ENCODE peak calls at places on chromosomes 1 and 21, in six cellular contexts. One of them, this sample, is unnamed. For H3K9me3, the result is how much of the 10 kb centered on the place peaks cover.

GRCh38 chr1:107748529-107748928 is 216.5 kb downstream of the VAV3 start:
- DNase-seq in right cardiac atrium: no peak
- DNase-seq in colonic mucosa: no peak
- DNase-seq in mucosa of descending colon: no peak
- DNase-seq in cardiac muscle cell: peak
- DNase-seq in hepatocyte: peak
- DNase-seq in this sample: no peak

GRCh38 chr1:178093150-178093957 is 550 bp upstream of the RASAL2 start:
- DNase-seq in right cardiac atrium: peak
- DNase-seq in colonic mucosa: peak
- DNase-seq in mucosa of descending colon: peak
- DNase-seq in cardiac muscle cell: peak
- DNase-seq in hepatocyte: peak
- DNase-seq in this sample: peak

GRCh38 chr1:228734881-228735801 is at the start of gene RHOU:
- DNase-seq in right cardiac atrium: peak
- DNase-seq in colonic mucosa: peak
- DNase-seq in mucosa of descending colon: peak
- DNase-seq in cardiac muscle cell: peak
- DNase-seq in hepatocyte: peak
- DNase-seq in this sample: peak

GRCh38 chr1:226635456-226635941 is 86.9 kb downstream of the STUM start:
- DNase-seq in right cardiac atrium: no peak
- DNase-seq in colonic mucosa: no peak
- DNase-seq in mucosa of descending colon: peak
- DNase-seq in cardiac muscle cell: no peak
- DNase-seq in hepatocyte: no peak
- DNase-seq in this sample: peak

GRCh38 chr1:226880372-226881287 is 10.2 kb downstream of the PSEN2 start:
- DNase-seq in right cardiac atrium: no peak
- DNase-seq in colonic mucosa: no peak
- DNase-seq in mucosa of descending colon: no peak
- DNase-seq in cardiac muscle cell: no peak
- DNase-seq in hepatocyte: no peak
- DNase-seq in this sample: no peak

GRCh38 chr1:55812281-55812680 is 597.1 kb upstream of the USP24 start:
- DNase-seq in right cardiac atrium: no peak
- DNase-seq in colonic mucosa: no peak
- DNase-seq in mucosa of descending colon: no peak
- DNase-seq in cardiac muscle cell: no peak
- DNase-seq in hepatocyte: no peak
- DNase-seq in this sample: no peak

GRCh38 chr1:155978973-155979429 is 654 bp upstream of the ARHGEF2 start:
- DNase-seq in right cardiac atrium: peak
- DNase-seq in colonic mucosa: peak
- DNase-seq in mucosa of descending colon: peak
- DNase-seq in cardiac muscle cell: no peak
- DNase-seq in hepatocyte: no peak
- DNase-seq in this sample: no peak

GRCh38 chr1:178174539-178174938 is 80.6 kb downstream of the RASAL2 start:
- DNase-seq in right cardiac atrium: no peak
- DNase-seq in colonic mucosa: no peak
- DNase-seq in mucosa of descending colon: no peak
- DNase-seq in cardiac muscle cell: peak
- DNase-seq in hepatocyte: no peak
- DNase-seq in this sample: no peak

GRCh38 chr1:82139751-82140468 is 339.2 kb downstream of the ADGRL2 start:
- DNase-seq in right cardiac atrium: no peak
- DNase-seq in colonic mucosa: no peak
- DNase-seq in mucosa of descending colon: no peak
- DNase-seq in cardiac muscle cell: no peak
- DNase-seq in hepatocyte: no peak
- DNase-seq in this sample: no peak

GRCh38 chr1:221741364-221741970 is 422 bp downstream of the DUSP10 start:
- DNase-seq in right cardiac atrium: no peak
- DNase-seq in colonic mucosa: peak
- DNase-seq in mucosa of descending colon: peak
- DNase-seq in cardiac muscle cell: peak
- DNase-seq in hepatocyte: peak
- DNase-seq in this sample: peak

GRCh38 chr1:153465728-153466625 is 5.5 kb upstream of the S100A7 start:
- DNase-seq in right cardiac atrium: peak
- DNase-seq in colonic mucosa: peak
- DNase-seq in mucosa of descending colon: no peak
- DNase-seq in cardiac muscle cell: peak
- DNase-seq in hepatocyte: peak
- DNase-seq in this sample: peak

GRCh38 chr1:202568466-202569196 is 141.6 kb downstream of the SYT2 start:
- DNase-seq in right cardiac atrium: no peak
- DNase-seq in colonic mucosa: no peak
- DNase-seq in mucosa of descending colon: no peak
- DNase-seq in cardiac muscle cell: no peak
- DNase-seq in hepatocyte: peak
- DNase-seq in this sample: no peak

GRCh38 chr1:201730611-201731010 is 98.3 kb upstream of the IPO9 start:
- DNase-seq in right cardiac atrium: no peak
- DNase-seq in colonic mucosa: no peak
- DNase-seq in mucosa of descending colon: no peak
- DNase-seq in cardiac muscle cell: no peak
- DNase-seq in hepatocyte: no peak
- DNase-seq in this sample: no peak

GRCh38 chr21:38352536-38353219 is 95.9 kb downstream of the KCNJ15 start:
- DNase-seq in right cardiac atrium: peak
- DNase-seq in colonic mucosa: peak
- DNase-seq in mucosa of descending colon: no peak
- DNase-seq in cardiac muscle cell: peak
- DNase-seq in hepatocyte: peak
- DNase-seq in this sample: peak

GRCh38 chr1:60367522-60367921 is 294.0 kb upstream of the C1orf87 start:
- DNase-seq in right cardiac atrium: no peak
- DNase-seq in colonic mucosa: no peak
- DNase-seq in mucosa of descending colon: no peak
- DNase-seq in cardiac muscle cell: no peak
- DNase-seq in hepatocyte: no peak
- DNase-seq in this sample: no peak

GRCh38 chr1:235253219-235253640 is 74.7 kb downstream of the ARID4B start:
- DNase-seq in right cardiac atrium: peak
- DNase-seq in colonic mucosa: peak
- DNase-seq in mucosa of descending colon: no peak
- DNase-seq in cardiac muscle cell: peak
- DNase-seq in hepatocyte: peak
- DNase-seq in this sample: peak

GRCh38 chr21:25402134-25402957 is 204.9 kb downstream of the MRPL39 start:
- DNase-seq in right cardiac atrium: no peak
- DNase-seq in colonic mucosa: no peak
- DNase-seq in mucosa of descending colon: no peak
- DNase-seq in cardiac muscle cell: no peak
- DNase-seq in hepatocyte: no peak
- DNase-seq in this sample: no peak

GRCh38 chr21:38126677-38127271 is 130.0 kb upstream of the KCNJ15 start:
- DNase-seq in right cardiac atrium: peak
- DNase-seq in colonic mucosa: peak
- DNase-seq in mucosa of descending colon: no peak
- DNase-seq in cardiac muscle cell: peak
- DNase-seq in hepatocyte: peak
- DNase-seq in this sample: peak

GRCh38 chr21:33021150-33021549 is 4.6 kb upstream of the OLIG2 start:
- DNase-seq in right cardiac atrium: no peak
- DNase-seq in colonic mucosa: no peak
- DNase-seq in mucosa of descending colon: no peak
- DNase-seq in cardiac muscle cell: no peak
- DNase-seq in hepatocyte: no peak
- DNase-seq in this sample: no peak

GRCh38 chr1:205225901-205226765 is 1.6 kb upstream of the TMCC2 start:
- DNase-seq in right cardiac atrium: no peak
- DNase-seq in colonic mucosa: no peak
- DNase-seq in mucosa of descending colon: no peak
- DNase-seq in cardiac muscle cell: no peak
- DNase-seq in hepatocyte: no peak
- DNase-seq in this sample: no peak

GRCh38 chr1:222697858-222698257 is 14.4 kb downstream of the AIDA start:
- DNase-seq in right cardiac atrium: no peak
- DNase-seq in colonic mucosa: no peak
- DNase-seq in mucosa of descending colon: no peak
- DNase-seq in cardiac muscle cell: no peak
- DNase-seq in hepatocyte: no peak
- DNase-seq in this sample: no peak

GRCh38 chr1:243882276-243882675 is 32.2 kb upstream of the AKT3 start:
- DNase-seq in right cardiac atrium: no peak
- DNase-seq in colonic mucosa: no peak
- DNase-seq in mucosa of descending colon: no peak
- DNase-seq in cardiac muscle cell: no peak
- DNase-seq in hepatocyte: no peak
- DNase-seq in this sample: no peak

GRCh38 chr1:182259229-182259872 is 132.2 kb downstream of the GLUL start:
- DNase-seq in right cardiac atrium: peak
- DNase-seq in colonic mucosa: peak
- DNase-seq in mucosa of descending colon: peak
- DNase-seq in cardiac muscle cell: no peak
- DNase-seq in hepatocyte: no peak
- DNase-seq in this sample: peak

GRCh38 chr1:16006552-16007485 is 2.8 kb downstream of the SRARP start:
- DNase-seq in right cardiac atrium: no peak
- DNase-seq in colonic mucosa: no peak
- DNase-seq in mucosa of descending colon: no peak
- DNase-seq in cardiac muscle cell: no peak
- DNase-seq in hepatocyte: no peak
- DNase-seq in this sample: peak

DNA sequence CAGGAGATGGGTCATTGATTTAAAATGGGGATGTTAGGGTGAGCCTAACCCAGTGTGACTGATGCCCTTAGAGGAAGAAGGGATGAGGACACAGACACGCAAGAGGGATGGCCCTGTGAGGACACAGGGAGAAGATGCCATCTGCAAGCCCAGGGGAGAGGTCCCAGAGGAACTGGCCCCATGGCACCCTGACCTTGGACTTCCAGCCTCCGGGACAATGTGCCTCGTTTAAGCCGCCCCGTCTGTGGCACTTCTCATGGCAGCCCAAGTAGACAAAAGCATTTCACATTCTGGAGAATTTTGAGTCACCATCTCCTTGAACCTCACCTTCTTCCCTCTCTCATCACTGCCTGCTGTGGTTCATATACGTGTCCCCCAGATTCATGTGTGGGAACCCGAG is 20.1 kb upstream of the PCBP3 start:
- DNase-seq in right cardiac atrium: no peak
- DNase-seq in colonic mucosa: no peak
- DNase-seq in mucosa of descending colon: no peak
- DNase-seq in cardiac muscle cell: no peak
- DNase-seq in hepatocyte: no peak
- DNase-seq in this sample: no peak
- H3K9me3 ChIP-seq in right cardiac atrium: under half
- H3K9me3 ChIP-seq in colonic mucosa: under half
- H3K9me3 ChIP-seq in mucosa of descending colon: under half
- H3K9me3 ChIP-seq in cardiac muscle cell: under half
- H3K9me3 ChIP-seq in hepatocyte: under half
- H3K9me3 ChIP-seq in this sample: under half

DNA sequence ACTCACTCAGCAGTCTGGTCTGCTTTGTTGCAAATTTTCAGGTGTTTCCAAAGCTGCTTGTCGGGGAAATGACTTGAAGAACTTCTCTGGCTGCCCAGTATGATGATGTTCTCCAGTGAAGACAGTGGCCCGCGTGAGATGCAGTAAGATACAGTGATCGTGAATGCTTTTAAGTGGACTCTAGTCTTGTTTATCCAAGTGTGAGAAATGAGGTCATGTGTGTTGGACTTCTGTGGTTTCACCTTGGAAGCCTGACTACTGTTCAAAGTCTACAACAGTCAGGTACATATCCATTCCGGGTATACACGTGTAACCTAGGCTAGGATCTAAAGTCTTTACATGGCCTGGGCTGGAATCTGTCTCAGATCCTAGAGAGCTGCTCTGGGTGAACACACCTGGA is 29.1 kb downstream of the ZNF695 start:
- DNase-seq in right cardiac atrium: no peak
- DNase-seq in colonic mucosa: no peak
- DNase-seq in mucosa of descending colon: no peak
- DNase-seq in cardiac muscle cell: no peak
- DNase-seq in hepatocyte: no peak
- DNase-seq in this sample: no peak
- H3K9me3 ChIP-seq in right cardiac atrium: under half
- H3K9me3 ChIP-seq in colonic mucosa: under half
- H3K9me3 ChIP-seq in mucosa of descending colon: half or more
- H3K9me3 ChIP-seq in cardiac muscle cell: under half
- H3K9me3 ChIP-seq in hepatocyte: under half
- H3K9me3 ChIP-seq in this sample: under half

GRCh38 chr1:241579434-241579833 is 47.3 kb downstream of the KMO start:
- DNase-seq in right cardiac atrium: no peak
- DNase-seq in colonic mucosa: no peak
- DNase-seq in mucosa of descending colon: no peak
- DNase-seq in cardiac muscle cell: no peak
- DNase-seq in hepatocyte: no peak
- DNase-seq in this sample: no peak
- H3K9me3 ChIP-seq in right cardiac atrium: under half
- H3K9me3 ChIP-seq in colonic mucosa: under half
- H3K9me3 ChIP-seq in mucosa of descending colon: under half
- H3K9me3 ChIP-seq in cardiac muscle cell: under half
- H3K9me3 ChIP-seq in hepatocyte: under half
- H3K9me3 ChIP-seq in this sample: under half

GRCh38 chr1:100087396-100087795 is 45.3 kb downstream of the SASS6 start:
- DNase-seq in right cardiac atrium: no peak
- DNase-seq in colonic mucosa: no peak
- DNase-seq in mucosa of descending colon: no peak
- DNase-seq in cardiac muscle cell: no peak
- DNase-seq in hepatocyte: no peak
- DNase-seq in this sample: no peak

GRCh38 chr1:100090471-100090870 is 42.3 kb downstream of the SASS6 start:
- DNase-seq in right cardiac atrium: no peak
- DNase-seq in colonic mucosa: no peak
- DNase-seq in mucosa of descending colon: no peak
- DNase-seq in cardiac muscle cell: no peak
- DNase-seq in hepatocyte: no peak
- DNase-seq in this sample: no peak

GRCh38 chr1:100089082-100089481 is 43.6 kb downstream of the SASS6 start:
- DNase-seq in right cardiac atrium: no peak
- DNase-seq in colonic mucosa: no peak
- DNase-seq in mucosa of descending colon: no peak
- DNase-seq in cardiac muscle cell: no peak
- DNase-seq in hepatocyte: no peak
- DNase-seq in this sample: no peak
- H3K9me3 ChIP-seq in right cardiac atrium: under half
- H3K9me3 ChIP-seq in colonic mucosa: under half
- H3K9me3 ChIP-seq in mucosa of descending colon: under half
- H3K9me3 ChIP-seq in cardiac muscle cell: under half
- H3K9me3 ChIP-seq in hepatocyte: under half
- H3K9me3 ChIP-seq in this sample: under half

DNA sequence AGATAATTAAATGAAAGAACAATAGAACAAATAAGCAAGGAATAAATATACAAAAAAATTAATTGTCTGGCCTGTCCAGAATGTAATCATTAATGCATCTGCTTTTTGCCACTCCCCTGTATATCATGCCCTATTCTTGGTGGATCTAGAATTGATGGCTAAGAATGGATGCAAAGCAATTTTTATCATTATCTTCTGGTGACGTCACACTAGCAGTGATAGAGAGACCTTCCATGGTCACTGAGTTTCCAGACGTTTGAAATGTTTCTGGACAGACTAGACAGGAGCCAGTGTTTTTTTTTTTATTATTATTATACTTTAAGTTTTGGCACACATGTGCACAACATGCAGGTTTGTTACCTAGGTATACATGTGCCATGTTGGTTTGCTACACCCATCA is 563.0 kb downstream of the NEGR1 start:
- DNase-seq in right cardiac atrium: no peak
- DNase-seq in colonic mucosa: no peak
- DNase-seq in mucosa of descending colon: no peak
- DNase-seq in cardiac muscle cell: no peak
- DNase-seq in hepatocyte: no peak
- DNase-seq in this sample: no peak
- H3K9me3 ChIP-seq in right cardiac atrium: under half
- H3K9me3 ChIP-seq in colonic mucosa: under half
- H3K9me3 ChIP-seq in mucosa of descending colon: under half
- H3K9me3 ChIP-seq in cardiac muscle cell: under half
- H3K9me3 ChIP-seq in hepatocyte: under half
- H3K9me3 ChIP-seq in this sample: under half

This sample was measured in psoas muscle.